ENCODE peak calls at places on chromosomes 7 and 10, in four cellular contexts. U, K, S and T are unnamed samples.
A peak's percentile ranks its signal among the peaks of the same experiment; 100 is the strongest.

GRCh38 chr10:62092301-62092990 is 176.2 kb downstream of the RTKN2 start:
- DNase-seq in S (no peak), K (no peak), U (no peak), T (no peak)

GRCh38 chr10:35972275-35972674 is 330.2 kb upstream of the FZD8 start:
- DNase-seq in S (no peak), U (no peak), K (no peak), T (no peak)

GRCh38 chr7:132544999-132545398 is 31.3 kb downstream of the PLXNA4 start:
- DNase-seq in U (no peak), S (no peak), K (no peak), T (no peak)

GRCh38 chr7:41238851-41239331 is 464.0 kb downstream of the INHBA start:
- DNase-seq in K (no peak), S (no peak), U (no peak), T (no peak)

GRCh38 chr10:77575271-77576006 is 62.2 kb downstream of the KCNMA1 start:
- DNase-seq in K (no peak), U (no peak), S (no peak), T (no peak)

GRCh38 chr10:70258216-70258615 is 25.0 kb upstream of the PPA1 start:
- DNase-seq in U (no peak), S (no peak), K (no peak), T (no peak)

GRCh38 chr10:132452216-132452650 is 55.2 kb downstream of the PWWP2B start:
- DNase-seq in S (no peak), U (no peak), K (no peak), T (no peak)

GRCh38 chr10:121774404-121774803 is 153.4 kb downstream of the ATE1 start:
- DNase-seq in S (no peak), U (no peak), K (no peak), T (no peak)

GRCh38 chr10:3468919-3469638 is 296.5 kb upstream of the PITRM1 start:
- DNase-seq in K (no peak), U (peak; percentile 62), S (no peak), T (peak; percentile 97)

GRCh38 chr7:50262916-50263690 is 41.4 kb upstream of the IKZF1 start:
- DNase-seq in U (no peak), K (no peak), S (no peak), T (no peak)

GRCh38 chr10:71216363-71216695 is 4.0 kb downstream of the UNC5B start:
- DNase-seq in S (no peak), K (peak; percentile 28), U (no peak), T (no peak)

GRCh38 chr7:30074422-30075030 is 46.3 kb downstream of the PLEKHA8 start:
- DNase-seq in K (no peak), U (no peak), S (no peak), T (peak; percentile 52)

GRCh38 chr10:21675157-21675796 is 141.2 kb downstream of the MLLT10 start:
- DNase-seq in K (peak; percentile 66), S (peak; percentile 8), U (no peak), T (peak; percentile 26)

GRCh38 chr7:97771576-97771975 is 39.7 kb downstream of the TAC1 start:
- DNase-seq in S (no peak), K (no peak), U (no peak), T (no peak)

GRCh38 chr7:1175967-1176851 is 16.2 kb upstream of the ZFAND2A start:
- DNase-seq in K (peak; percentile 91), S (no peak), U (peak; percentile 80), T (peak; percentile 69)

GRCh38 chr10:111836586-111836985 is 347.0 kb downstream of the GPAM start:
- DNase-seq in S (no peak), K (no peak), U (no peak), T (peak; percentile 16)

GRCh38 chr7:41005381-41005901 is 697.4 kb downstream of the INHBA start:
- DNase-seq in U (no peak), K (no peak), S (no peak), T (peak; percentile 74)

GRCh38 chr7:25314094-25314708 is 85.9 kb upstream of the NPVF start:
- DNase-seq in U (no peak), K (no peak), S (no peak), T (no peak)

GRCh38 chr10:80498039-80498832 is 39.5 kb upstream of the SH2D4B start:
- DNase-seq in K (no peak), U (no peak), S (no peak), T (no peak)

GRCh38 chr7:98899816-98900215 is 21.5 kb downstream of the TRRAP start:
- DNase-seq in K (no peak), U (no peak), S (no peak), T (no peak)

GRCh38 chr10:133420579-133420978 is 3.8 kb downstream of the SPRN start:
- DNase-seq in U (no peak), S (no peak), K (no peak), T (no peak)

GRCh38 chr10:69317175-69318086 is 39.1 kb downstream of the HK1 start:
- DNase-seq in S (no peak), K (no peak), U (no peak), T (no peak)

GRCh38 chr7:141012044-141012685 is 2.6 kb downstream of the MRPS33 start:
- DNase-seq in U (peak; percentile 21), K (peak; percentile 86), S (peak; percentile 38), T (peak; percentile 48)

GRCh38 chr7:110257673-110258072 is 833.3 kb upstream of the LRRN3 start:
- DNase-seq in S (no peak), K (no peak), U (no peak), T (no peak)

GRCh38 chr10:46057038-46057437 is 11.0 kb upstream of the MSMB start:
- DNase-seq in S (no peak), U (no peak), K (no peak), T (no peak)

GRCh38 chr10:62594093-62594520 is 210.4 kb upstream of the ADO start:
- DNase-seq in K (peak; percentile 78), S (peak; percentile 42), U (peak; percentile 54), T (peak; percentile 72)

GRCh38 chr10:60734226-60734625 is 44.1 kb upstream of the CDK1 start:
- DNase-seq in U (no peak), S (no peak), K (no peak), T (no peak)

GRCh38 chr10:60733826-60734225 is 44.5 kb upstream of the CDK1 start:
- DNase-seq in U (no peak), S (no peak), K (no peak), T (no peak)

GRCh38 chr10:60731134-60731883 is 47.0 kb upstream of the CDK1 start:
- DNase-seq in U (no peak), S (no peak), K (peak; percentile 77), T (no peak)

GRCh38 chr10:60733189-60733815 is 45.0 kb upstream of the CDK1 start:
- DNase-seq in S (no peak), K (peak; percentile 81), U (no peak), T (no peak)

GRCh38 chr10:60732240-60733188 is 45.8 kb upstream of the CDK1 start:
- DNase-seq in S (no peak), K (peak; percentile 69), U (no peak), T (no peak)
- H3K4me3 ChIP-seq in S (peak overlapping the region; percentile 29), K (peak overlapping the region; percentile 92), U (peak overlapping the region; percentile 64), T (peak overlapping the region; percentile 51)

GRCh38 chr10:96576277-96576980 is 10.4 kb downstream of the TM9SF3 start:
- DNase-seq in U (no peak), K (no peak), S (no peak), T (no peak)

GRCh38 chr10:96570512-96570911 is 16.3 kb downstream of the TM9SF3 start:
- DNase-seq in K (no peak), U (no peak), S (no peak), T (no peak)

GRCh38 chr10:96568402-96568801 is 18.4 kb downstream of the TM9SF3 start:
- DNase-seq in S (no peak), U (no peak), K (no peak), T (no peak)

GRCh38 chr10:96573036-96573435 is 13.8 kb downstream of the TM9SF3 start:
- DNase-seq in K (no peak), S (no peak), U (no peak), T (no peak)

DNA sequence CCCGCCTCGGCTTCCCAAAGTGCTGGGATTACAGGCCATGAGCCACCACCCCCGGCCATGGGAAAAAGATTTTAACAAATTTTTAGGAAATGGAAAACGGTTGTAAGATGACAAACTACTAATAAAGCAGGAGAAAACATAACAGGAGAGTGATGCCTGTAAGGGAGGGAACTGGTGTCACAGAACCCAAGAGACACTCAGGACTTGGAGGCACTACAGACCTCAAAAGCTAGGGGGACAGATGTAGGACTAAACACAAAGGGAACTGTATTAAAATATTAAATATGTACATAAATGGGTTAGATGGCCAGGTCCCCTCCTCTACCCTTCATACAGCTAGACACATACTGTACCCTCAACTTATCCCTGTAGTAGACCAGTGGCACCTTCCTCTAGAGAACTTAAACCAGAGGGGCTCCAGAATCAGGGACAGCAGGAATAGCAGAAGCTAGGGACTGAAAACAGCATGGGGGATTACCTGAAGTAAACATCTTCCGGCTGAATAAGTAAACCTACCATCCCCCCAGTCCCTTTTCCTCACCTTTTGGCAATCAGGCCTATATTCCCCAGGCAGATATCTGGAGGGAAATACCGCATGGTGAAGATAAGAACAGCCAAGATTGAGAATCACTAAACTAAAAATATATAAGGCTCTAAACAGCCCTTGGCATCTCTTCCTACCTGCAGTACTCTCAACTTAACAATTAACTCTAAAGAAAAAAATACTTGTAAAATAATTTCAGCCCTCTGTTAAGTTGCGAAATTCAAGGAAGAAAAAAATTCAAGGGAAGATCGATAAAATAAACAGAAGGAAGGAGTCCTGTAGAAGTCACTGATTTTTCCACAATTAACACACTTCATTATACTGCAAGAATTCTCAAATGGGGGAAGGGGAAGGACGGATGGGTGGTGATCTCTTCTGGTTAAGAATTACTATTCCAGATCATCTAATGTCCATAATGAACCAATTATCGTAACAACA is 15.5 kb downstream of the TM9SF3 start:
- DNase-seq in U (no peak), K (no peak), S (no peak), T (no peak)
- TF ChIP-seq CTCF in U (peak; percentile 16), K (no peak), S (no peak), T (no peak)

DNA sequence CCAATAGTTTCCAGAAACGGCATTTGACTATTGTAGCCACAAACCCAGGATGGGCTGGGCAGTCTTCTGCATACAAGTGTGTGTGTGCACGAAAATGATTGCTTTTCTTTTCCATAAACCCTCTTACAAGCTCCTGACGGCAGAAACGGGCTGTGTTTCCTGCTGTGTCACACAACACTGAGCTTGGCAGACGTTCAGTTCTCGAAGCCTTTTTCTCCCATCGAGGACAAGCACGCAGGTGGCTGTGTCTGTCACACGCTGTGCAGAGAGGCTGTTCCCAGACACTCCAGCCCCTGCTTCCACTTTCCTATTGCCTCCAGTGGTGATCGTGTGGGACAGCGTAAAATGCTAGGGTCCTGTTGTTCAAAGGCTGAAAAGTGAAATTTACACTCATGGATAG is 32.1 kb downstream of the RBAK start:
- DNase-seq in U (no peak), S (no peak), K (no peak), T (peak; percentile 33)
- H3K4me3 ChIP-seq in U (no peak overlapping the region), S (no peak overlapping the region), K (no peak overlapping the region), T (no peak overlapping the region)

DNA sequence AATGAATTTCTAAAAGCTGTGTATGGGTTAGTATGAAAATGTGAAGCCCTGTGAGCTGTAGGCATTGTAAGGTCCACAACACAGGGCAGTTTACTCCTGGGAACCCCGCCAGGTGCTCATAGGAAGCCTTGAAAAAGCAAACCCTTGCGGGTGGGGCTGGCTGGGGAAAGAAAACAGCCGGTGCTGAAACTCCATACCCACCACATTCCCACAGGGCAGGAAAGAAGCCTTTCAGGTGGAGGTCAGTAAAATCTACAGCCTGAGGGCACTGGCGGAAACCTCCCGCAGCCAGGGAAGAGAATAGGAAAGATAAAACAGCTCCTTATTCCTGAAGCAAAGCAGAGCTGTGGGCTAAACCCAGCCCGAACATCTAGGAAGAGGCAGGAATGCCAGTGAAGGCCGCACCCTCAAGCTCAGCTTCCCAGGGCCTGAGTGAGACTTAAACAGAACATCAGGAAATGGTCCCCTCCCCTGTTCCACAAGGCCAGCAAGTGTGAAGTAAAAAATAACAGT is 34.7 kb downstream of the PODXL start:
- DNase-seq in U (no peak), S (no peak), K (peak; percentile 71), T (peak; percentile 36)
- TF ChIP-seq CTCF in U (no peak), S (no peak), K (no peak), T (no peak)